ENCODE peak calls at places on chromosomes 3 and 15, in six cellular contexts. T, Q, I, P, R and N are unnamed samples.
A peak's percentile ranks its signal among the peaks of the same experiment; 100 is the strongest.

GRCh38 chr3:186200746-186201145 is 91.9 kb upstream of the ETV5 start:
- DNase-seq in T (no peak), Q (no peak), I (no peak), R (no peak), P (no peak), N (no peak)

GRCh38 chr3:114147281-114147680 is 31.6 kb downstream of the DRD3 start:
- DNase-seq in T (no peak), P (no peak), I (no peak), Q (no peak), R (no peak), N (no peak)

GRCh38 chr3:188207941-188208750 is 54.2 kb downstream of the LPP start:
- DNase-seq in Q (no peak), R (no peak), I (no peak), P (no peak), T (no peak), N (no peak)

GRCh38 chr3:186883686-186884058 is 41.2 kb downstream of the ADIPOQ start:
- DNase-seq in Q (no peak), I (no peak), R (no peak), P (no peak), T (no peak), N (no peak)

GRCh38 chr15:89129123-89129815 is 41.0 kb downstream of the ABHD2 start:
- DNase-seq in P (peak; percentile 52), R (no peak), I (peak; percentile 51), T (peak; percentile 43), Q (peak; percentile 56), N (peak; percentile 62)

GRCh38 chr3:181561130-181561529 is 150.6 kb upstream of the SOX2 start:
- DNase-seq in I (no peak), R (no peak), P (no peak), Q (no peak), T (no peak), N (no peak)

GRCh38 chr3:31544634-31545033 is 11.9 kb downstream of the STT3B start:
- DNase-seq in T (no peak), R (no peak), P (no peak), I (no peak), Q (no peak), N (no peak)

GRCh38 chr3:38519000-38519399 is 22.9 kb downstream of the EXOG start:
- DNase-seq in Q (no peak), T (no peak), P (no peak), R (no peak), I (no peak), N (no peak)

GRCh38 chr15:83919319-83919830 is 265.5 kb downstream of the ADAMTSL3 start:
- DNase-seq in I (no peak), P (no peak), T (no peak), Q (no peak), R (no peak), N (peak; percentile 41)

GRCh38 chr3:65927576-65927975 is 111.1 kb downstream of the MAGI1 start:
- DNase-seq in Q (no peak), R (no peak), P (no peak), I (no peak), T (no peak), N (no peak)

GRCh38 chr3:31927806-31928205 is 53.3 kb downstream of the OSBPL10 start:
- DNase-seq in T (no peak), I (no peak), R (no peak), P (no peak), Q (no peak), N (no peak)

GRCh38 chr15:41995476-41995855 is 23.1 kb upstream of the EHD4 start:
- DNase-seq in P (no peak), I (no peak), Q (no peak), R (no peak), T (no peak), N (no peak)

GRCh38 chr15:42504631-42505030 is 9.2 kb downstream of the SNAP23 start:
- DNase-seq in Q (no peak), P (no peak), I (no peak), T (no peak), R (no peak), N (no peak)

GRCh38 chr3:136957751-136958288 is at the start of gene IL20RB:
- DNase-seq in I (no peak), P (no peak), Q (no peak), T (no peak), R (peak; percentile 62), N (no peak)

GRCh38 chr15:92848852-92849598 is 51.1 kb upstream of the CHD2 start:
- DNase-seq in Q (no peak), T (no peak), R (no peak), P (peak; percentile 35), I (peak; percentile 39), N (peak; percentile 62)